ENCODE peak calls at places on chromosomes 6 and 20, in nine cellular contexts. S, K, B, N, J, P, C, X and T are unnamed samples.

GRCh38 chr6:80336906-80337305 is 230.4 kb downstream of the BCKDHB start:
- DNase-seq in S (peak; percentile 36), K (no peak), B (no peak), N (no peak), J (no peak), P (no peak), C (no peak), X (peak; percentile 37), T (no peak)

GRCh38 chr6:146543211-146543939 is at the start of gene RAB32:
- DNase-seq in S (peak; percentile 93), K (peak; percentile 93), B (peak; percentile 94), N (peak; percentile 93), J (peak; percentile 96), P (peak; percentile 86), C (peak; percentile 32), X (peak; percentile 91), T (peak; percentile 97)

GRCh38 chr20:43915209-43916072 is 789 bp downstream of the TOX2 start:
- DNase-seq in S (peak; percentile 43), K (no peak), B (peak; percentile 31), N (no peak), J (no peak), P (peak; percentile 48), C (peak; percentile 44), X (peak; percentile 14), T (no peak)

GRCh38 chr20:56247954-56248782 is at the start of gene MC3R:
- DNase-seq in S (peak; percentile 27), K (peak; percentile 38), B (peak; percentile 22), N (no peak), J (no peak), P (peak; percentile 64), C (peak; percentile 43), X (peak; percentile 40), T (peak; percentile 29)

GRCh38 chr6:82773061-82773717 is 292.5 kb downstream of the UBE3D start:
- DNase-seq in S (no peak), K (no peak), B (no peak), N (no peak), J (no peak), P (no peak), C (no peak), X (no peak), T (no peak)

GRCh38 chr6:28355743-28356665 is 6.3 kb downstream of the ZKSCAN3 start:
- DNase-seq in S (peak; percentile 93), K (peak; percentile 72), B (peak; percentile 63), N (peak; percentile 69), J (peak; percentile 94), P (peak; percentile 66), C (peak; percentile 71), X (peak; percentile 89), T (no peak)

GRCh38 chr6:121548146-121548545 is 112.7 kb downstream of the GJA1 start:
- DNase-seq in S (peak; percentile 24), K (no peak), B (no peak), N (no peak), J (no peak), P (no peak), C (no peak), X (peak; percentile 14), T (no peak)

GRCh38 chr20:6044102-6044501 is 9.8 kb downstream of the LRRN4 start:
- DNase-seq in S (no peak), K (no peak), B (no peak), N (no peak), J (no peak), P (no peak), C (no peak), X (no peak), T (no peak)

GRCh38 chr6:56798163-56798562 is 155.5 kb upstream of the DST start:
- DNase-seq in S (peak; percentile 79), K (no peak), B (no peak), N (no peak), J (no peak), P (no peak), C (no peak), X (peak; percentile 91), T (no peak)

GRCh38 chr6:36834576-36835293 is 4.5 kb downstream of the CPNE5 start:
- DNase-seq in S (no peak), K (no peak), B (no peak), N (no peak), J (no peak), P (peak; percentile 52), C (no peak), X (no peak), T (no peak)

GRCh38 chr20:58688838-58689237 is 3.8 kb upstream of the NPEPL1 start:
- DNase-seq in S (no peak), K (no peak), B (no peak), N (no peak), J (no peak), P (no peak), C (no peak), X (no peak), T (peak; percentile 67)

GRCh38 chr6:44111434-44112417 is 15.5 kb downstream of the MRPL14 start:
- DNase-seq in S (no peak), K (no peak), B (no peak), N (no peak), J (no peak), P (no peak), C (no peak), X (no peak), T (no peak)

GRCh38 chr6:18897350-18897749 is 510.2 kb downstream of the RNF144B start:
- DNase-seq in S (no peak), K (no peak), B (no peak), N (no peak), J (no peak), P (no peak), C (no peak), X (no peak), T (no peak)

GRCh38 chr20:39117486-39117885 is 155.3 kb downstream of the DHX35 start:
- DNase-seq in S (peak; percentile 64), K (no peak), B (no peak), N (no peak), J (no peak), P (no peak), C (no peak), X (peak; percentile 71), T (no peak)
- TF ChIP-seq CTCF in S (no peak), K (no peak), B (no peak), N (no peak), J (no peak), P (no peak), C (no peak), X (no peak), T (no peak)

GRCh38 chr6:144013486-144013909 is 5.4 kb upstream of the PLAGL1 start:
- DNase-seq in S (peak; percentile 87), K (peak; percentile 76), B (peak; percentile 69), N (peak; percentile 68), J (no peak), P (peak; percentile 78), C (peak; percentile 50), X (peak; percentile 83), T (no peak)
- TF ChIP-seq CTCF in S (peak; percentile 88), K (peak; percentile 80), B (peak; percentile 95), N (peak; percentile 91), J (peak; percentile 91), P (peak; percentile 84), C (peak; percentile 85), X (peak; percentile 97), T (peak; percentile 75)

GRCh38 chr20:57464642-57465211 is 60.2 kb downstream of the CTCFL start:
- DNase-seq in S (peak; percentile 36), K (no peak), B (no peak), N (no peak), J (no peak), P (no peak), C (no peak), X (peak; percentile 32), T (no peak)
- TF ChIP-seq CTCF in S (peak; percentile 35), K (no peak), B (no peak), N (no peak), J (no peak), P (no peak), C (no peak), X (no peak), T (peak; percentile 59)

GRCh38 chr6:46103437-46103836 is 26.4 kb upstream of the ENPP4 start:
- DNase-seq in S (no peak), K (no peak), B (no peak), N (no peak), J (no peak), P (no peak), C (no peak), X (peak; percentile 28), T (no peak)
- TF ChIP-seq CTCF in S (no peak), K (no peak), B (peak; percentile 28), N (no peak), J (no peak), P (no peak), C (no peak), X (peak; percentile 20), T (peak; percentile 10)

DNA sequence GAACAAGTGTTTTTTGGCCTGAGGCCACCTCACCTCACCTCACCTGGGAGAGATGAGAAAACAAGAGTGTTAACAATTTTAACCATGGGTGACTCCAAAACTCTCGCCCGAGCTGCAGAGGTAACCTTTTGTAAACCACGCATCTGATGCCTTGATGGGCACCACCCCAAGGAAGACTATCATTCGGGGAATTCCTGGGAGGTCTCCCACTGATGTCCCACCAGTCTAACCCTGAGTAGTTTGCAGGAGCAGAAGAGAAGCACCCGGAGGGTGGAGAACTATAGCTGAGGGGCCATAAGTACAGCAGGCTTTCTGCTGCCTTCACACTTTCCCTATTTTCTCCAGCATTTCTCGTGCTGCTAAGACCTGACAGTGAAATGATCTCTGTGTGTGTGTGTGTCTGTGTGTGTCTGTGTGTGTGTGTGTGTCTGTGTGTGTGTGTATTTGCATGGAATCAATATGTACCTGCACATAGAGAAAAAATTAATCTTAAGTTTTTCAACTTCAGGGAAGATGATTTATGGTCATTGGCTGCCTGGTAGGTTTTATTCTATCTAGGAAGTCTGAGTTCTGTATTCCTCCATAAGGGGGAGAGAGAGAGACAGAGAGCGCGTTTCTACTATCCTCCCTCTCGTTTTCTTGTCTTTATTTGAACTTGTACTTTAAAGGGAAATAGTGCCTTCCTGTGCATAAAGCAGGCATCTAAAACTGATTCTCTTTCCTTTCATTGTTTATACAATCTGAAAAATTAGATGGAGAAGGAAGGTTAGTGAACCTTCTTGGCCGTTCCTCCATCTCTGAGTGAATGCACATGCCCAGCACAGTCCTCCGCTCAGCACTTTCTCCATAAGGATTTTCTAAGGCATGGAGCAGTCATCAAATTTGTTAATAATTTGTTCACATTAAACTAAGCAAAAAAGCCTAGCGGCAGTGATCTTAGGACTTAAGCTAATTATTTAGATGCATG is 75.9 kb downstream of the CAP2 start:
- DNase-seq in S (peak; percentile 23), K (no peak), B (no peak), N (no peak), J (no peak), P (no peak), C (no peak), X (peak; percentile 43), T (no peak)
- TF ChIP-seq CTCF in S (peak; percentile 16), K (no peak), B (peak; percentile 44), N (peak; percentile 51), J (peak; percentile 54), P (no peak), C (no peak), X (peak; percentile 45), T (peak; percentile 29)